ENCODE peak calls at places on chromosome 12, in four cellular contexts. N is HFFc6, I is cardiac fibroblast, K is mammary epithelial cell. C is an unnamed sample.

GRCh38 chr12:62917066-62917465 is 17.9 kb downstream of the PPM1H start:
- DNase-seq in K (no peak), N (no peak), I (no peak), C (no peak)

GRCh38 chr12:106644335-106645073 is 61.7 kb downstream of the RFX4 start:
- DNase-seq in I (no peak), N (no peak), K (no peak), C (no peak)

GRCh38 chr12:92859650-92860386 is 69.3 kb downstream of the EEA1 start:
- DNase-seq in N (no peak), K (no peak), I (no peak), C (no peak)

GRCh38 chr12:4997939-4998338 is 45.7 kb upstream of the KCNA5 start:
- DNase-seq in I (peak; percentile 58), N (peak; percentile 96), K (peak; percentile 78), C (peak; percentile 96)

GRCh38 chr12:6607751-6608591 is 792 bp upstream of the CHD4 start:
- DNase-seq in K (peak; percentile 76), I (peak; percentile 53), N (peak; percentile 29), C (peak; percentile 28)

GRCh38 chr12:11650697-11651281 is 1.3 kb downstream of the ETV6 start:
- DNase-seq in K (peak; percentile 60), I (peak; percentile 45), N (peak; percentile 18), C (no peak)

GRCh38 chr12:107236824-107237467 is 143.6 kb upstream of the CRY1 start:
- DNase-seq in K (peak; percentile 92), I (no peak), N (no peak), C (no peak)

GRCh38 chr12:92424338-92424737 is 278.5 kb upstream of the PLEKHG7 start:
- DNase-seq in I (peak; percentile 48), N (peak; percentile 48), K (peak; percentile 9), C (peak; percentile 68)

GRCh38 chr12:113039911-113040425 is 16.6 kb upstream of the DTX1 start:
- DNase-seq in I (no peak), K (peak; percentile 63), N (no peak), C (no peak)

GRCh38 chr12:49086116-49086515 is 8.5 kb downstream of the DHH start:
- DNase-seq in I (peak; percentile 39), N (no peak), K (no peak), C (no peak)

GRCh38 chr12:30622509-30622908 is 73.2 kb downstream of the IPO8 start:
- DNase-seq in K (peak; percentile 66), I (peak; percentile 67), N (peak; percentile 61), C (peak; percentile 57)

GRCh38 chr12:3698218-3698974 is 54.5 kb downstream of the CRACR2A start:
- DNase-seq in K (peak; percentile 84), I (peak; percentile 80), N (peak; percentile 94), C (peak; percentile 94)

GRCh38 chr12:59928416-59928815 is 332.6 kb downstream of the SLC16A7 start:
- DNase-seq in K (peak; percentile 68), I (no peak), N (no peak), C (no peak)

GRCh38 chr12:49706351-49707126 is 666 bp downstream of the FMNL3 start:
- DNase-seq in I (peak; percentile 44), N (no peak), K (peak; percentile 30), C (no peak)

GRCh38 chr12:21775130-21775920 is 819 bp upstream of the KCNJ8 start:
- DNase-seq in K (no peak), I (no peak), N (no peak), C (no peak)

GRCh38 chr12:22447223-22447622 is 97.1 kb downstream of the C2CD5 start:
- DNase-seq in N (no peak), I (peak; percentile 5), K (no peak), C (no peak)

GRCh38 chr12:119594772-119595445 is 1.3 kb downstream of the TMEM233 start:
- DNase-seq in K (no peak), N (no peak), I (no peak), C (no peak)

GRCh38 chr12:112906712-112907414 is at the start of gene OAS1:
- DNase-seq in K (peak; percentile 61), I (peak; percentile 81), N (no peak), C (peak; percentile 28)

GRCh38 chr12:116737774-116738657 is at the start of the genes RNFT2 and SPRING1:
- DNase-seq in K (peak; percentile 99), I (peak; percentile 99), N (peak; percentile 99), C (peak; percentile 99)

GRCh38 chr12:112792306-112792705 is 758 bp downstream of the RPH3A start:
- DNase-seq in K (no peak), I (no peak), N (no peak), C (no peak)

GRCh38 chr12:64890873-64891468 is 66.5 kb downstream of the TBC1D30 start:
- DNase-seq in K (peak; percentile 33), N (peak; percentile 61), I (peak; percentile 74), C (peak; percentile 46)

GRCh38 chr12:55974308-55974724 is 438 bp downstream of the RAB5B start:
- DNase-seq in N (peak; percentile 26), K (peak; percentile 49), I (peak; percentile 58), C (no peak)

GRCh38 chr12:112839386-112839972 is 47.9 kb downstream of the RPH3A start:
- DNase-seq in K (peak; percentile 94), N (peak; percentile 22), I (peak; percentile 78), C (peak; percentile 71)

GRCh38 chr12:68839183-68840147 is 31.5 kb downstream of the MDM2 start:
- DNase-seq in N (no peak), I (no peak), K (no peak), C (no peak)

GRCh38 chr12:11812558-11813421 is 163.3 kb downstream of the ETV6 start:
- DNase-seq in I (peak; percentile 39), N (no peak), K (peak; percentile 36), C (no peak)

GRCh38 chr12:49930515-49931288 is 19.8 kb upstream of the AQP2 start:
- DNase-seq in N (peak; percentile 54), I (peak; percentile 64), K (peak; percentile 71), C (peak; percentile 69)

GRCh38 chr12:68609955-68610434 is 704 bp upstream of the RAP1B start:
- DNase-seq in N (no peak), I (peak; percentile 62), K (peak; percentile 31), C (no peak)

GRCh38 chr12:56922032-56922431 is 12.2 kb downstream of the SDR9C7 start:
- DNase-seq in I (no peak), K (no peak), N (no peak), C (no peak)

GRCh38 chr12:71159260-71159659 is 1.5 kb upstream of the TSPAN8 start:
- DNase-seq in N (no peak), K (no peak), I (no peak), C (no peak)

GRCh38 chr12:13220848-13221247 is 24.3 kb downstream of the EMP1 start:
- DNase-seq in K (no peak), I (no peak), N (peak; percentile 72), C (no peak)

GRCh38 chr12:109962388-109962787 is 33.8 kb downstream of the GIT2 start:
- DNase-seq in N (no peak), K (no peak), I (no peak), C (no peak)

GRCh38 chr12:95228617-95229016 is 11.0 kb downstream of the VEZT start:
- DNase-seq in N (no peak), K (no peak), I (no peak), C (no peak)

GRCh38 chr12:85626031-85626781 is 210.0 kb downstream of the RASSF9 start:
- DNase-seq in I (peak; percentile 85), K (peak; percentile 79), N (peak; percentile 64), C (peak; percentile 65)

GRCh38 chr12:19771858-19772257 is 332.6 kb downstream of the AEBP2 start:
- DNase-seq in K (no peak), N (peak; percentile 37), I (peak; percentile 93), C (peak; percentile 68)

GRCh38 chr12:109770861-109771670 is 57.4 kb downstream of the FAM222A start:
- DNase-seq in K (no peak), I (no peak), N (no peak), C (no peak)

GRCh38 chr12:46386360-46386867 is 13.8 kb upstream of the SLC38A2 start:
- DNase-seq in I (peak; percentile 95), N (peak; percentile 93), K (peak; percentile 86), C (peak; percentile 93)

GRCh38 chr12:106369624-106370346 is 12.2 kb downstream of the POLR3B start:
- DNase-seq in I (peak; percentile 78), N (peak; percentile 72), K (peak; percentile 81), C (peak; percentile 33)

GRCh38 chr12:128966411-128966810 is 113.1 kb downstream of the GLT1D1 start:
- DNase-seq in K (no peak), N (no peak), I (no peak), C (no peak)

GRCh38 chr12:7136676-7137075 is 6.5 kb downstream of the CLSTN3 start:
- DNase-seq in N (no peak), K (no peak), I (no peak), C (no peak)